ENCODE peak calls at places on chromosomes 2 and 18, in eight cellular contexts. X, E, L, N, B, Q, R and O are unnamed samples.

GRCh38 chr2:189581354-189582139 is 961 bp upstream of the SLC40A1 start:
- DNase-seq in R (peak; percentile 42), B (peak; percentile 44), L (peak; percentile 68), N (no peak), Q (peak; percentile 24), E (no peak), X (no peak), O (peak; percentile 49)

GRCh38 chr2:217512259-217512658 is 490.5 kb downstream of the TNS1 start:
- DNase-seq in R (no peak), L (no peak), E (no peak), N (no peak), X (no peak), B (no peak), Q (no peak), O (no peak)

GRCh38 chr18:48125724-48126123 is 195.3 kb upstream of the SMAD2 start:
- DNase-seq in B (no peak), R (no peak), L (no peak), N (no peak), E (no peak), X (no peak), Q (peak; percentile 36), O (no peak)

GRCh38 chr18:40868110-40868858 is 1086.8 kb upstream of the PIK3C3 start:
- DNase-seq in N (peak; percentile 99), B (no peak), X (peak; percentile 98), R (no peak), L (no peak), E (peak; percentile 99), Q (no peak), O (no peak)

GRCh38 chr18:2895391-2895790 is 48.6 kb downstream of the EMILIN2 start:
- DNase-seq in R (no peak), L (no peak), N (no peak), Q (no peak), E (no peak), B (no peak), X (no peak), O (no peak)

GRCh38 chr2:120740765-120741513 is 5.3 kb downstream of the GLI2 start:
- DNase-seq in R (no peak), X (peak; percentile 55), N (no peak), L (peak; percentile 92), E (no peak), Q (no peak), B (no peak), O (peak; percentile 55)

GRCh38 chr2:98823196-98824166 is 92.5 kb upstream of the MGAT4A start:
- DNase-seq in B (no peak), R (no peak), N (peak; percentile 14), Q (no peak), X (no peak), E (no peak), L (no peak), O (no peak)

GRCh38 chr2:4354678-4355077 is 651.3 kb downstream of the DCDC2C start:
- DNase-seq in E (no peak), N (no peak), L (peak; percentile 89), X (no peak), Q (no peak), R (no peak), B (no peak), O (no peak)

GRCh38 chr2:19474128-19474527 is 115.7 kb upstream of the OSR1 start:
- DNase-seq in Q (no peak), N (peak; percentile 70), X (peak; percentile 74), B (no peak), R (no peak), L (no peak), E (peak; percentile 60), O (no peak)

GRCh38 chr2:46943881-46944798 is 28.5 kb upstream of the MCFD2 start:
- DNase-seq in L (no peak), E (no peak), X (no peak), B (no peak), Q (no peak), R (no peak), N (no peak), O (no peak)

GRCh38 chr2:221572821-221573429 is 821 bp upstream of the EPHA4 start:
- DNase-seq in X (peak; percentile 71), N (peak; percentile 49), Q (no peak), L (no peak), E (no peak), R (peak; percentile 61), B (peak; percentile 69), O (peak; percentile 81)

GRCh38 chr18:51190000-51190399 is 7.5 kb downstream of the MEX3C start:
- DNase-seq in N (no peak), X (no peak), B (no peak), R (no peak), E (no peak), L (no peak), Q (no peak), O (no peak)

GRCh38 chr18:48216639-48217280 is 192.4 kb downstream of the ZBTB7C start:
- DNase-seq in N (no peak), B (no peak), E (no peak), X (no peak), Q (no peak), R (no peak), L (no peak), O (no peak)

DNA sequence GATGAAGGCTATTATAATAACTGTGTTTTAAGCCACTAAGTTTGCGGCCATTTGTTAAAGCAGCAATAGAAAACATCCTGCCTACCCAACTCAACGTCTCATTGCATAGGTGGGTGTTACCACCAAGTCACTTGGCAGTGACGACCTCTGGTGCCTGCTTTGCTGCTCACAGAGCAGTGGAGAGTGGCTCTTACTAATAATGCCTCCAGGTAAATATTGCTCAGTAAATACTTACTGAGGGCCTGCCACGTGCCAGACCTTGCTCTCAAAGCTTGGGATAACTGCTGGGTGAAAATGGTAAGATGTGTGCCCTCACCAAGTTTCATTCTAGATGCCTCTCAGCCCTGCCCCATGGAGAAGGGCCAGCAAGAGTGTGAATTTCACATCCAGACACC is 27.7 kb downstream of the ITGA6 start:
- DNase-seq in R (no peak), N (no peak), L (no peak), X (no peak), E (no peak), B (no peak), Q (no peak), O (no peak)
- H3K27ac ChIP-seq in R (no peak overlapping the region), N (peak overlapping the region; percentile 69), L (no peak overlapping the region), X (no peak overlapping the region), E (peak overlapping the region; percentile 87), B (no peak overlapping the region), Q (no peak overlapping the region), O (no peak overlapping the region)

GRCh38 chr2:28381225-28382180 is 11.2 kb upstream of the FOSL2 start:
- DNase-seq in L (no peak), B (no peak), R (no peak), X (no peak), N (no peak), E (no peak), Q (no peak), O (no peak)

GRCh38 chr2:28378679-28379392 is 13.8 kb upstream of the FOSL2 start:
- DNase-seq in X (no peak), B (no peak), E (no peak), L (no peak), N (no peak), Q (no peak), R (no peak), O (no peak)

GRCh38 chr2:28380185-28380584 is 12.5 kb upstream of the FOSL2 start:
- DNase-seq in E (no peak), L (no peak), N (no peak), X (no peak), R (no peak), Q (no peak), B (no peak), O (no peak)

GRCh38 chr2:28387082-28387960 is 5.3 kb upstream of the FOSL2 start:
- DNase-seq in E (no peak), R (no peak), B (no peak), Q (no peak), X (peak; percentile 76), L (no peak), N (peak; percentile 39), O (no peak)

GRCh38 chr2:28382755-28383154 is 9.9 kb upstream of the FOSL2 start:
- DNase-seq in L (no peak), B (no peak), N (no peak), Q (no peak), R (no peak), X (no peak), E (no peak), O (no peak)
- H3K27ac ChIP-seq in L (no peak overlapping the region), B (no peak overlapping the region), N (no peak overlapping the region), Q (no peak overlapping the region), R (no peak overlapping the region), X (no peak overlapping the region), E (no peak overlapping the region), O (no peak overlapping the region)

GRCh38 chr18:58669731-58670379 is 1.4 kb upstream of the MALT1 start:
- DNase-seq in N (peak; percentile 90), Q (no peak), R (no peak), X (peak; percentile 92), L (no peak), E (peak; percentile 85), B (no peak), O (no peak)
- H3K27ac ChIP-seq in N (peak overlapping the region; percentile 75), Q (no peak overlapping the region), R (peak overlapping the region; percentile 96), X (no peak overlapping the region), L (no peak overlapping the region), E (peak overlapping the region; percentile 95), B (no peak overlapping the region), O (no peak overlapping the region)

GRCh38 chr2:160319700-160320099 is 119.6 kb upstream of the ITGB6 start:
- DNase-seq in B (no peak), R (no peak), N (no peak), L (no peak), X (no peak), Q (no peak), E (no peak), O (no peak)

GRCh38 chr2:160321025-160321424 is 121.0 kb upstream of the ITGB6 start:
- DNase-seq in L (no peak), R (no peak), X (no peak), E (no peak), N (no peak), B (no peak), Q (no peak), O (no peak)

GRCh38 chr2:160315337-160315736 is 115.3 kb upstream of the ITGB6 start:
- DNase-seq in R (no peak), N (no peak), E (no peak), B (no peak), X (peak; percentile 60), Q (no peak), L (no peak), O (no peak)

GRCh38 chr2:160322320-160322719 is 122.2 kb upstream of the ITGB6 start:
- DNase-seq in N (no peak), Q (no peak), E (no peak), L (no peak), X (no peak), B (no peak), R (no peak), O (no peak)

DNA sequence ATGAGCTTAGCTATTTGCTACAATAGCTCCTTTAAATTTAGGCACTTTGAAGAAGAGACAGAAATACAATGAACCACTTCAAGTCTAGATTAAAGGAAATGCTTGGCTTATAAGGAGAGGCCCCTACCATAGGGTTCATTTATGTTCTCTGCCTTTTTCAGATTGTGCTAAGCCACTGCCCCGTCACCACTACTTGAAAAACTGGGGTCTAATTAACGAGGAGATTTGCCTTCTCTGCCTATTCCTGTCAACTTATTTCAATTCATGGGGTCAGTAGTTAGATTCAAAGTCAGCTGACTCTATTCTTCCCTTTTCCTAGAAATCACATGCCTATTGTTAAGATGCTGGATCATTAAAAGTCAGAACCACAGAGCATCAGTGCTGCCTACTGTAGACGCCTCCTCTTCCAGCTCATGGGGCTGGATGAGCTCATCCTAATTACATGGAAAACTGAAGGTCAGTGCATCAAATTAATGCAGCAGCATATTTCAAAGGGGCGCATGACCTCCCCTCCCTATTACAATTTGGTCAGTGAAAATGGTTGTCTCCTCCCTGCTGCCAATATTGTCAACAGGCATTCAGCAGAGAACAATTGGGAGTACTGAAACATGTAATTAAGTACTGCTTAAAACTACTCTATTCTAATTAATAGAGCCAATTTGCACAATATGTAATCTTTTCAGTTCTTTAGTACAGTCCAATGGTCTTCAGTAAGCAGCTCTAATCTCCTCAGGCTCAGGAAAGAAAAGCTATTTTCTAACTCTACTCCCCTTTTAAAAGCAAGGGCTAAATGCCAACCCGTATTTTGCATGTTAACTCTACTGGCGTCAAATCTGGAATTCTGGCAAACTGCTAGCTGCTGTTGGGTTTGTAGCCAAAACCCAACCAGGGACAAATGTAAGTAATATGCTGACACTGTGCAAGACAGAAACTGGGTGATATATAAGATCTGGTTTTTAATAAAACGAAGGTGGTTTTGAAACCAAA is 117.3 kb upstream of the ITGB6 start:
- DNase-seq in E (no peak), R (no peak), Q (no peak), N (no peak), B (peak; percentile 56), X (peak; percentile 76), L (no peak), O (peak; percentile 43)
- H3K27ac ChIP-seq in E (no peak overlapping the region), R (peak overlapping the region; percentile 4), Q (no peak overlapping the region), N (no peak overlapping the region), B (no peak overlapping the region), X (no peak overlapping the region), L (no peak overlapping the region), O (no peak overlapping the region)